ENCODE peak calls at places on chromosomes 13 and 19, in five cellular contexts. M is dermis microvascular lymphatic vessel endothelial cell; O is CD4-positive, CD25-positive, alpha-beta regulatory T cell; Q is activated T-helper 1 cell treated with anti-CD3 and anti-CD28 coated beads, Interleukin-2, amount 50 U/mL, for 16 hours; T is HT-29. Z is an unnamed sample.

GRCh38 chr13:111411186-111411858 is 90.9 kb downstream of the TEX29 start:
- DNase-seq in M (no peak), Q (no peak), O (no peak), T (no peak), Z (no peak)

GRCh38 chr13:92573467-92574057 is 653.0 kb upstream of the GPC6 start:
- DNase-seq in M (no peak), Q (no peak), T (peak), O (no peak), Z (no peak)

GRCh38 chr19:750640-751423 is at the start of gene MISP:
- DNase-seq in M (no peak), Q (no peak), T (peak), O (no peak), Z (peak)

GRCh38 chr19:45753548-45753947 is 15.5 kb downstream of the SIX5 start:
- DNase-seq in Q (no peak), M (no peak), O (no peak), T (peak), Z (no peak)

GRCh38 chr13:44086389-44086788 is 206.7 kb downstream of the LACC1 start:
- DNase-seq in M (no peak), O (no peak), Q (no peak), T (no peak), Z (no peak)

GRCh38 chr13:19817510-19818158 is 34.9 kb upstream of the PSPC1 start:
- DNase-seq in M (no peak), Q (no peak), O (no peak), T (no peak), Z (no peak)

GRCh38 chr19:6822311-6822670 is 49.8 kb downstream of the VAV1 start:
- DNase-seq in M (no peak), O (no peak), T (no peak), Q (no peak), Z (no peak)

GRCh38 chr19:38012944-38013343 is 105.9 kb downstream of the SIPA1L3 start:
- DNase-seq in T (no peak), M (no peak), Q (no peak), O (no peak), Z (no peak)

GRCh38 chr19:19105365-19106060 is 32.8 kb downstream of the TMEM161A start:
- DNase-seq in Q (no peak), O (no peak), M (no peak), T (no peak), Z (peak)

GRCh38 chr13:74438911-74439310 is 304.7 kb upstream of the KLF12 start:
- DNase-seq in Q (no peak), O (no peak), T (no peak), M (no peak), Z (no peak)

GRCh38 chr19:35347171-35347929 is at the start of gene FFAR1:
- DNase-seq in Q (no peak), M (no peak), O (no peak), T (no peak), Z (peak)

GRCh38 chr19:9597027-9597426 is 12.7 kb upstream of the ZNF121 start:
- DNase-seq in Q (no peak), T (peak), M (no peak), O (no peak), Z (no peak)

GRCh38 chr19:5397804-5398692 is 57.2 kb upstream of the ZNRF4 start:
- DNase-seq in M (no peak), T (no peak), Q (no peak), O (no peak), Z (no peak)

GRCh38 chr13:109985871-109986270 is 199.5 kb upstream of the IRS2 start:
- DNase-seq in O (no peak), T (no peak), Q (no peak), M (no peak), Z (no peak)

GRCh38 chr13:99425485-99426341 is 75.6 kb upstream of the TM9SF2 start:
- DNase-seq in O (no peak), Q (no peak), M (no peak), T (no peak), Z (no peak)

GRCh38 chr19:12932392-12933286 is 872 bp downstream of the FARSA start:
- DNase-seq in M (no peak), T (no peak), Q (no peak), O (no peak), Z (no peak)

GRCh38 chr13:29497137-29497654 is 98.3 kb downstream of the SLC7A1 start:
- DNase-seq in Q (no peak), M (no peak), T (no peak), O (no peak), Z (peak)

GRCh38 chr13:48580185-48580803 is 47.4 kb upstream of the RCBTB2 start:
- DNase-seq in T (peak), O (peak), Q (peak), M (peak), Z (no peak)

GRCh38 chr13:45328661-45329105 is 12.3 kb downstream of the TPT1 start:
- DNase-seq in O (no peak), T (no peak), M (no peak), Q (no peak), Z (no peak)

GRCh38 chr19:41248895-41249294 is 15.3 kb upstream of the HNRNPUL1 start:
- DNase-seq in Q (no peak), O (no peak), T (no peak), M (no peak), Z (no peak)

GRCh38 chr19:14505488-14506239 is 9.7 kb upstream of the GIPC1 start:
- DNase-seq in Q (peak), T (peak), M (no peak), O (peak), Z (peak)

GRCh38 chr19:35742121-35742724 is at the start of gene IGFLR1:
- DNase-seq in O (peak), T (no peak), M (no peak), Q (peak), Z (peak)

GRCh38 chr19:39160889-39161672 is 35.5 kb downstream of the PAK4 start:
- DNase-seq in Q (no peak), O (no peak), M (peak), T (no peak), Z (no peak)

Z was measured in upper lobe of left lung.